ENCODE peak calls at places on chromosomes 1 and 21, in eight cellular contexts. Q, S, H, C, I, K, E and W are unnamed samples.

GRCh38 chr1:178581351-178581951 is 68.5 kb downstream of the TEX35 start:
- DNase-seq in C (no peak), E (no peak), S (no peak), K (no peak), Q (no peak), I (no peak), H (no peak), W (no peak)

GRCh38 chr1:33295450-33296081 is 25.3 kb downstream of the A3GALT2 start:
- DNase-seq in S (no peak), H (peak), E (no peak), K (peak), Q (peak), I (peak), C (peak), W (peak)

GRCh38 chr1:44828841-44829440 is 14.1 kb downstream of the PTCH2 start:
- DNase-seq in C (no peak), K (no peak), E (no peak), I (no peak), H (no peak), Q (no peak), S (no peak), W (no peak)

GRCh38 chr1:109040627-109041613 is 982 bp downstream of the WDR47 start:
- DNase-seq in Q (peak), E (no peak), H (peak), I (peak), C (peak), K (no peak), S (no peak), W (no peak)

GRCh38 chr1:64834734-64835133 is 89.9 kb downstream of the RAVER2 start:
- DNase-seq in E (peak), H (no peak), K (no peak), Q (no peak), S (peak), I (no peak), C (no peak), W (peak)

GRCh38 chr21:29378814-29379213 is 80.1 kb downstream of the BACH1 start:
- DNase-seq in C (no peak), H (no peak), E (no peak), S (no peak), I (no peak), K (no peak), Q (no peak), W (peak)

GRCh38 chr1:241235236-241235897 is 121.6 kb downstream of the RGS7 start:
- DNase-seq in I (no peak), H (no peak), Q (no peak), C (no peak), K (no peak), S (no peak), E (no peak), W (no peak)

GRCh38 chr1:91022518-91022929 is 689 bp upstream of the ZNF644 start:
- DNase-seq in C (no peak), Q (no peak), H (no peak), S (no peak), E (no peak), I (no peak), K (no peak), W (no peak)

GRCh38 chr1:245444971-245445370 is 290.2 kb downstream of the KIF26B start:
- DNase-seq in S (no peak), I (no peak), E (no peak), H (no peak), K (no peak), C (no peak), Q (no peak), W (no peak)

GRCh38 chr1:32651461-32652073 is 559 bp downstream of the RBBP4 start:
- DNase-seq in I (no peak), H (no peak), S (no peak), C (no peak), K (no peak), E (peak), Q (no peak), W (no peak)

GRCh38 chr1:10388387-10388715 is 10.5 kb upstream of the PGD start:
- DNase-seq in S (no peak), E (no peak), Q (no peak), I (no peak), H (no peak), C (no peak), K (no peak), W (no peak)

GRCh38 chr1:53339736-53340385 is 12.0 kb upstream of the LRP8 start:
- DNase-seq in Q (no peak), S (no peak), I (no peak), H (no peak), C (no peak), E (no peak), K (peak), W (no peak)

GRCh38 chr1:163875927-163876320 is 554.2 kb downstream of the NUF2 start:
- DNase-seq in C (no peak), E (peak), I (no peak), Q (no peak), K (no peak), H (no peak), S (no peak), W (no peak)

GRCh38 chr1:244862354-244862698 is 2.0 kb downstream of the HNRNPU start:
- DNase-seq in Q (no peak), C (no peak), E (no peak), K (no peak), S (no peak), H (no peak), I (no peak), W (peak)

GRCh38 chr1:37822942-37823865 is 15.2 kb upstream of the YRDC start:
- DNase-seq in H (no peak), Q (no peak), C (no peak), I (no peak), S (no peak), K (no peak), E (no peak), W (no peak)

GRCh38 chr1:101797722-101798121 is 199.0 kb downstream of the OLFM3 start:
- DNase-seq in H (no peak), E (no peak), I (no peak), Q (no peak), K (no peak), C (no peak), S (peak), W (no peak)

GRCh38 chr21:15766952-15767603 is 37.3 kb downstream of the USP25 start:
- DNase-seq in Q (no peak), C (no peak), S (no peak), H (no peak), K (no peak), E (no peak), I (no peak), W (no peak)

GRCh38 chr1:99965646-99966375 is 4.0 kb upstream of the SLC35A3 start:
- DNase-seq in E (no peak), H (no peak), S (no peak), Q (no peak), I (no peak), C (no peak), K (no peak), W (peak)

GRCh38 chr1:203361843-203362524 is 11.1 kb upstream of the FMOD start:
- DNase-seq in I (no peak), E (no peak), Q (no peak), H (no peak), S (no peak), C (no peak), K (no peak), W (peak)

GRCh38 chr1:8116892-8117262 is 90.8 kb upstream of the ERRFI1 start:
- DNase-seq in C (peak), I (no peak), S (no peak), E (peak), K (peak), Q (peak), H (no peak), W (no peak)

GRCh38 chr1:1425753-1426495 is 4.8 kb upstream of the ANKRD65 start:
- DNase-seq in S (no peak), C (no peak), H (no peak), E (no peak), I (no peak), Q (no peak), K (no peak), W (no peak)

GRCh38 chr1:233971753-233972152 is 67.3 kb downstream of the SLC35F3 start:
- DNase-seq in K (no peak), E (no peak), H (no peak), S (no peak), C (no peak), I (no peak), Q (no peak), W (no peak)

GRCh38 chr1:16236091-16236494 is 890 bp downstream of the CPLANE2 start:
- DNase-seq in S (no peak), H (peak), K (no peak), C (no peak), Q (peak), E (no peak), I (peak), W (no peak)

GRCh38 chr21:33234618-33235520 is 5.1 kb downstream of the IFNAR2 start:
- DNase-seq in H (no peak), K (no peak), E (no peak), S (no peak), I (no peak), C (no peak), Q (no peak), W (no peak)

GRCh38 chr1:227225715-227226346 is 92.5 kb downstream of the CDC42BPA start:
- DNase-seq in E (peak), S (peak), Q (no peak), H (no peak), I (no peak), K (no peak), C (no peak), W (peak)

GRCh38 chr1:59412705-59413326 is 115.9 kb downstream of the FGGY start:
- DNase-seq in Q (no peak), C (no peak), E (no peak), I (no peak), S (no peak), K (no peak), H (no peak), W (no peak)

GRCh38 chr21:33936221-33937038 is 20.8 kb upstream of the ATP5PO start:
- DNase-seq in I (no peak), S (no peak), H (no peak), C (no peak), K (no peak), Q (no peak), E (no peak), W (no peak)

GRCh38 chr1:17162941-17163340 is 42.0 kb upstream of the PADI1 start:
- DNase-seq in E (no peak), S (no peak), K (peak), I (no peak), Q (no peak), C (no peak), H (no peak), W (no peak)

GRCh38 chr1:34460193-34460592 is 283.5 kb downstream of the C1orf94 start:
- DNase-seq in I (peak), H (peak), C (peak), E (no peak), K (no peak), Q (no peak), S (no peak), W (no peak)

GRCh38 chr1:70504821-70505193 is 93.7 kb downstream of the CTH start:
- DNase-seq in H (no peak), S (no peak), E (peak), Q (no peak), C (no peak), I (no peak), K (no peak), W (no peak)

GRCh38 chr1:22506130-22506692 is 54.6 kb downstream of the ZBTB40 start:
- DNase-seq in K (no peak), Q (no peak), H (no peak), S (no peak), C (no peak), E (no peak), I (no peak), W (no peak)

GRCh38 chr1:203040518-203041275 is 14.4 kb downstream of the PPFIA4 start:
- DNase-seq in I (no peak), S (no peak), E (no peak), C (no peak), H (no peak), Q (no peak), K (no peak), W (no peak)